ENCODE peak calls at places on chromosomes 3 and 15, in five cellular contexts. K is anterior cingulate cortex; A is activated T-cell treated with anti-CD3 and anti-CD28 coated beads for 48 hours; J is stimulated activated CD8-positive, alpha-beta memory T cell treated with anti-CD3 and anti-CD28 coated beads, Interleukin-7, amount 100 ng/mL, for 1 hour; S is hepatocyte. U is an unnamed sample.

GRCh38 chr3:25113891-25114290 is 314.2 kb upstream of the RARB start:
- DNase-seq in K (no peak), A (no peak), J (no peak), S (no peak), U (no peak)

GRCh38 chr3:156216852-156217251 is 96.5 kb downstream of the KCNAB1 start:
- DNase-seq in K (no peak), A (no peak), J (no peak), S (peak), U (no peak)

GRCh38 chr3:32630266-32630665 is 54.7 kb upstream of the CNOT10 start:
- DNase-seq in K (no peak), A (no peak), J (no peak), S (no peak), U (no peak)

GRCh38 chr3:117059054-117059989 is 349.7 kb downstream of the TUSC7 start:
- DNase-seq in K (no peak), A (no peak), J (no peak), S (peak), U (peak)

GRCh38 chr3:111923095-111923771 is 55.6 kb upstream of the ABHD10 start:
- DNase-seq in K (no peak), A (no peak), J (no peak), S (no peak), U (no peak)

GRCh38 chr15:89766357-89767311 is 9.5 kb upstream of the MESP2 start:
- DNase-seq in K (no peak), A (no peak), J (no peak), S (no peak), U (no peak)

GRCh38 chr3:97804471-97804870 is 17.3 kb upstream of the CRYBG3 start:
- DNase-seq in K (no peak), A (no peak), J (no peak), S (no peak), U (no peak)

GRCh38 chr3:177431525-177432255 is 234.4 kb upstream of the TBL1XR1 start:
- DNase-seq in K (no peak), A (no peak), J (no peak), S (peak), U (no peak)

GRCh38 chr15:64566629-64567427 is 106.5 kb downstream of the ZNF609 start:
- DNase-seq in K (no peak), A (no peak), J (no peak), S (peak), U (no peak)